ENCODE peak calls at places on chromosomes 4 and X, in seven cellular contexts. T is uterus, V is ovary, Q is A549, A is MM.1S, U is upper lobe of right lung, Y is lung. C is an unnamed sample. For H3K4me1, the result is how much of the 10 kb centered on the place peaks cover.

GRCh38 chrX:56268888-56269287 is 36.7 kb downstream of the KLF8 start:
- DNase-seq in U (no peak), T (no peak), Q (no peak), V (no peak), A (no peak), Y (no peak), C (no peak)

GRCh38 chr4:175325230-175325629 is 407.1 kb downstream of the ADAM29 start:
- DNase-seq in V (no peak), A (no peak), Y (no peak), T (no peak), U (no peak), Q (no peak), C (no peak)

GRCh38 chrX:136273986-136274385 is 22.8 kb upstream of the MAP7D3 start:
- DNase-seq in V (no peak), A (no peak), Y (no peak), T (no peak), Q (no peak), U (no peak), C (no peak)

GRCh38 chr4:53005808-53006207 is 143.7 kb downstream of the RASL11B start:
- DNase-seq in U (no peak), V (no peak), Q (no peak), Y (no peak), T (no peak), A (no peak), C (no peak)

GRCh38 chr4:10873809-10874208 is 189.2 kb upstream of the CLNK start:
- DNase-seq in V (no peak), Q (no peak), T (no peak), U (no peak), A (no peak), Y (no peak), C (no peak)

GRCh38 chrX:72094894-72095293 is 36.8 kb downstream of the RTL5 start:
- DNase-seq in A (peak), Q (no peak), U (no peak), Y (no peak), V (peak), T (no peak), C (no peak)

GRCh38 chr4:961651-962230 is 11.6 kb downstream of the DGKQ start:
- DNase-seq in T (no peak), V (no peak), U (no peak), A (no peak), Q (no peak), Y (no peak), C (no peak)

GRCh38 chr4:8276358-8277240 is 7.0 kb downstream of the HTRA3 start:
- DNase-seq in Y (no peak), V (peak), U (peak), Q (no peak), A (no peak), T (no peak), C (no peak)

GRCh38 chrX:41332408-41332987 is 1.5 kb upstream of the DDX3X start:
- DNase-seq in Y (no peak), A (peak), U (no peak), V (peak), Q (no peak), T (peak), C (no peak)

GRCh38 chrX:155959018-155959587 is 38.4 kb upstream of the IL9R start:
- DNase-seq in Q (no peak), Y (no peak), A (no peak), U (no peak), T (no peak), V (no peak), C (no peak)

GRCh38 chrX:103741879-103742278 is 31.2 kb downstream of the TMEM31 start:
- DNase-seq in Q (no peak), V (no peak), U (no peak), A (no peak), Y (no peak), T (no peak), C (no peak)

GRCh38 chr4:80787306-80787705 is 243.2 kb upstream of the BMP3 start:
- DNase-seq in V (no peak), Q (no peak), Y (no peak), U (no peak), T (no peak), A (no peak), C (no peak)

GRCh38 chr4:7199129-7199725 is 6.9 kb downstream of the SORCS2 start:
- DNase-seq in U (peak), A (no peak), T (no peak), Q (no peak), V (no peak), Y (no peak), C (no peak)

GRCh38 chrX:72037601-72038000 is 94.1 kb downstream of the RTL5 start:
- DNase-seq in V (no peak), Q (no peak), A (no peak), Y (peak), T (no peak), U (no peak), C (no peak)

GRCh38 chr4:59409647-59410046 is 1790.5 kb upstream of the ADGRL3 start:
- DNase-seq in A (no peak), U (no peak), V (no peak), Y (no peak), Q (no peak), T (no peak), C (no peak)

GRCh38 chr4:86653237-86653865 is 59.2 kb downstream of the PTPN13 start:
- DNase-seq in Q (no peak), T (no peak), A (no peak), Y (no peak), U (no peak), V (no peak), C (no peak)

GRCh38 chrX:153365670-153366069 is 31.7 kb downstream of the ZNF275 start:
- DNase-seq in T (no peak), U (no peak), Y (no peak), A (no peak), Q (no peak), V (no peak), C (no peak)

GRCh38 chrX:32871636-32872035 is 339.7 kb downstream of the DMD start:
- DNase-seq in Q (no peak), V (no peak), U (no peak), Y (no peak), T (no peak), A (no peak), C (no peak)

GRCh38 chr4:143336828-143337599 is at the start of gene GAB1:
- DNase-seq in V (peak), Q (peak), U (peak), Y (peak), A (peak), T (peak), C (peak)

GRCh38 chrX:106481341-106481740 is 130.4 kb upstream of the RADX start:
- DNase-seq in Y (peak), V (peak), U (no peak), T (no peak), A (peak), Q (peak), C (no peak)

GRCh38 chr4:123350191-123350544 is 46.4 kb upstream of the SPRY1 start:
- DNase-seq in Y (no peak), U (no peak), A (no peak), V (no peak), Q (no peak), T (no peak), C (no peak)

GRCh38 chrX:136689441-136689840 is 41.5 kb downstream of the CD40LG start:
- DNase-seq in V (no peak), T (no peak), U (no peak), A (peak), Y (no peak), Q (no peak), C (no peak)

GRCh38 chr4:65661469-65661868 is 8.8 kb downstream of the EPHA5 start:
- DNase-seq in A (peak), T (no peak), Q (no peak), Y (no peak), V (no peak), U (no peak), C (no peak)

GRCh38 chrX:50567636-50568035 is 97.0 kb upstream of the DGKK start:
- DNase-seq in A (no peak), Y (no peak), V (no peak), U (no peak), T (no peak), Q (no peak), C (no peak)

GRCh38 chr4:84796388-84796787 is 170.1 kb downstream of the WDFY3 start:
- DNase-seq in T (no peak), Q (no peak), U (no peak), V (no peak), Y (no peak), A (no peak), C (no peak)

GRCh38 chr4:169823685-169824084 is 65.9 kb upstream of the HPF1 start:
- DNase-seq in T (no peak), Y (no peak), Q (no peak), V (no peak), U (no peak), A (peak), C (no peak)

GRCh38 chr4:14850374-14851097 is 151.7 kb upstream of the CPEB2 start:
- DNase-seq in A (no peak), Q (no peak), T (no peak), V (no peak), U (no peak), Y (no peak), C (no peak)

GRCh38 chr4:145345401-145345800 is 136.3 kb upstream of the SMAD1 start:
- DNase-seq in A (no peak), Y (no peak), T (no peak), Q (no peak), V (no peak), U (no peak), C (no peak)

GRCh38 chr4:19575959-19576358 is 675.7 kb upstream of the SLIT2 start:
- DNase-seq in V (no peak), Y (no peak), T (no peak), Q (no peak), A (peak), U (no peak), C (no peak)

GRCh38 chrX:56729152-56729557 is at the start of gene NBDY:
- DNase-seq in U (peak), A (peak), T (peak), V (peak), Y (no peak), Q (peak), C (no peak)

GRCh38 chrX:116436358-116436816 is at the start of gene SLC6A14:
- DNase-seq in V (no peak), T (no peak), Y (peak), U (peak), Q (no peak), A (no peak), C (no peak)

GRCh38 chr4:165131247-165131832 is 18.7 kb upstream of the TMEM192 start:
- DNase-seq in Y (peak), A (peak), U (no peak), T (peak), V (peak), Q (peak), C (no peak)

GRCh38 chr4:4868506-4869379 is 9.3 kb downstream of the MSX1 start:
- DNase-seq in T (no peak), Y (no peak), U (no peak), V (no peak), A (no peak), Q (no peak), C (no peak)

GRCh38 chr4:4869380-4869723 is 9.9 kb downstream of the MSX1 start:
- DNase-seq in T (no peak), V (no peak), Q (no peak), Y (no peak), U (no peak), A (no peak), C (no peak)

GRCh38 chr4:4866124-4866832 is 6.8 kb downstream of the MSX1 start:
- DNase-seq in Y (no peak), U (no peak), V (no peak), Q (no peak), A (no peak), T (no peak), C (no peak)

GRCh38 chr4:4866833-4867744 is 7.6 kb downstream of the MSX1 start:
- DNase-seq in A (no peak), V (no peak), Y (no peak), U (no peak), T (peak), Q (no peak), C (no peak)

DNA sequence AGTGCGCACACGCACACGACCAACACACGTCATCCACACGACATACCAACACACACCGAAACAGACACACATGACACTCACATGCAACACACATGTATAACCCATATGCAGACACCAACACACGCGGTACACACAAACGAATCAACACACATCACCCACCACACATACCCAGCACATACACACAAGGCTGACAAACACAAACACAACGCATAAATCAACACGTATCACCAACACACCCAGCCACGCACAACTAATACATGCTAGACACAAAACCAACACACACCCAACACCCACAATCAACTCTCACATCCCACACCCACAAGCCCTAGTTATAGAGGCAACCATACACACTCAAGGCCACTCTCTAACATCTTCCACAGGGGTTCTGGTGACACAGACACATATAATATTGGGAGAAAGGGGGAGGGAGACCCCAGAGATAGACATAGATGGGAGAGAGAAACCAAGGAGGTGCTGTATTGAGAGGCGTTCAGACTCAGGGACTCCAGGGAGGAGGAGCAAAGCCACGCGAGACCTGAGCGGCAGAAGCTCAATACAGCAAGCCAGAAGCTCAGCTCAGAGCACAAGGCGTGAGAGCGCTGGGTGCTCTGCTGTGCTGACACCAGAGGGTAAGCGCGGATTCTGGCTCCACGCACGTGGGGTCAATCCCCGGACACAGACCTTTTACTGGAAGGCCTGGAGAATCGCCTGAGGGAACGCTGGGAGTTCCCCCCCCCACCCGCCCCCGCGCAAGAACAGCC is 8.5 kb downstream of the MSX1 start:
- DNase-seq in A (no peak), V (no peak), T (no peak), Y (no peak), Q (no peak), U (peak), C (no peak)
- H3K4me1 ChIP-seq in A (under half), V (under half), T (under half), Y (under half), Q (under half), U (under half), C (under half)

GRCh38 chr4:100113732-100114131 is 76.5 kb downstream of the DDIT4L start:
- DNase-seq in T (no peak), V (no peak), Y (no peak), A (no peak), Q (no peak), U (no peak), C (no peak)

GRCh38 chr4:100114909-100115308 is 75.4 kb downstream of the DDIT4L start:
- DNase-seq in Q (no peak), A (no peak), V (no peak), Y (no peak), U (no peak), T (no peak), C (no peak)

GRCh38 chr4:100118213-100118612 is 72.1 kb downstream of the DDIT4L start:
- DNase-seq in V (no peak), Q (no peak), Y (no peak), U (no peak), T (no peak), A (no peak), C (no peak)

DNA sequence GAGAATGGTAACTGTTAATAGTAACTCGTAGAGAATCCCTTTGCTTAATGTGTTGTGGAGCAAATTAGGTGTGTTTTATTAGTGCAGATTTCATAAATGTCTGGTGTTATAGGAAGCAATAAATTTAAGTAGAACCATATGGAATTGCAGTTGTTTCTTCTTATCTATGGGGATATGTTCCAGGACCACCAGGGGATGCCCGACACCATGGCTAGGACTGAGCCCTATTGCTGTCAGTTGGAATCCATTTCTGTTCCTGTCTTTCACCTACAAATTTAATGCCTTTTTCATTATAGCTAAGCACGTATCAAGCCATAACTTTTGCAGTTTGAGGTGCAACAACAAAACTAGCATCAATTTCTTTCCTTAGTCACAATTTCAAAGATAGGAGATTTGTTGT is 72.5 kb downstream of the DDIT4L start:
- DNase-seq in U (no peak), V (no peak), Y (no peak), Q (no peak), A (no peak), T (no peak), C (no peak)
- TF ChIP-seq CTCF in U (peak), V (no peak), Y (no peak), Q (no peak), A (no peak), T (no peak), C (no peak)

GRCh38 chrX:31138124-31138523 is 66.3 kb upstream of the FTHL17 start:
- DNase-seq in U (no peak), V (no peak), Y (no peak), A (no peak), T (no peak), Q (no peak), C (no peak)
- H3K4me1 ChIP-seq in U (under half), V (under half), Y (under half), A (under half), T (under half), Q (under half), C (under half)

GRCh38 chr4:110510955-110511544 is 35.1 kb downstream of the ENPEP start:
- DNase-seq in Y (no peak), U (no peak), V (no peak), Q (peak), A (peak), T (no peak), C (no peak)

GRCh38 chr4:110510282-110510681 is 34.3 kb downstream of the ENPEP start:
- DNase-seq in A (no peak), Q (no peak), T (no peak), V (no peak), Y (no peak), U (no peak), C (no peak)

GRCh38 chr4:110505440-110505839 is 29.5 kb downstream of the ENPEP start:
- DNase-seq in T (no peak), A (no peak), U (no peak), V (no peak), Y (no peak), Q (no peak), C (no peak)

GRCh38 chr4:110512901-110513300 is 36.9 kb downstream of the ENPEP start:
- DNase-seq in U (no peak), A (no peak), T (no peak), V (no peak), Q (no peak), Y (no peak), C (no peak)

GRCh38 chr4:110508827-110509446 is 33.0 kb downstream of the ENPEP start:
- DNase-seq in T (no peak), Q (no peak), U (no peak), V (no peak), A (peak), Y (no peak), C (no peak)
- TF ChIP-seq CTCF in T (peak), Q (peak), U (peak), V (no peak), A (peak), Y (no peak), C (no peak)

DNA sequence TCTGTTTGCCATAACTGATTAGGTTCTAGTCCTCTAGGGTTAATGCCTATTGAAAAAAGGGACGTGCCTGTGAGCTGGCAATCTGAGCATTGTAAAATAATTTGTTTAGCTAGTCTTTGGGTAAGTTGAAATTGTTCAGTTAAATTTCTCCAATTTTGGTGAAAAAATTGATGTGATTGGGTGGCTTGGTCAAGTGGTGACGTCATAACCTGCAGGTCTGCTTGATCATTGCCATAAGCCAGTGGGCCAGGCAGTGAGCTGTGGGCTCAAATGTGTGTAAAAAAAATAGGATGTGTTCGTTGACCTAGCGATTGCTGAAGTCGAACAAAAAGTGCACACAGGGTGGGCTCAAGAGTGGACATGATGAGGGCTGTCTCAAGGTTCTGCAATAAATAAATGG is 193.3 kb downstream of the ZC4H2 start:
- DNase-seq in Y (no peak), U (no peak), T (no peak), A (no peak), V (no peak), Q (no peak), C (no peak)
- H3K4me1 ChIP-seq in Y (under half), U (under half), T (under half), A (under half), V (under half), Q (under half), C (under half)